ENCODE peak calls at places on chromosomes 6 and 20, in six cellular contexts. E, O, K, A, H and C are unnamed samples.
A peak's percentile ranks its signal among the peaks of the same experiment; 100 is the strongest.

GRCh38 chr6:83151114-83151513 is 42.0 kb downstream of the PGM3 start:
- DNase-seq in K (no peak), H (peak; percentile 86), A (no peak), O (no peak), E (no peak), C (no peak)

GRCh38 chr6:74551896-74552295 is 654.0 kb downstream of the COL12A1 start:
- DNase-seq in H (peak; percentile 71), E (no peak), O (no peak), K (peak; percentile 76), A (no peak), C (peak; percentile 19)

GRCh38 chr20:10314198-10314597 is 95.6 kb downstream of the SNAP25 start:
- DNase-seq in E (no peak), O (no peak), A (no peak), K (no peak), H (peak; percentile 79), C (peak; percentile 76)

GRCh38 chr6:4864534-4864933 is 88.3 kb downstream of the CDYL start:
- DNase-seq in E (no peak), H (no peak), A (no peak), O (no peak), K (no peak), C (no peak)

GRCh38 chr6:93580441-93580840 is 161.1 kb upstream of the EPHA7 start:
- DNase-seq in H (no peak), O (no peak), E (no peak), A (no peak), K (no peak), C (no peak)

GRCh38 chr6:158591134-158591809 is 31.4 kb downstream of the TMEM181 start:
- DNase-seq in H (no peak), O (no peak), E (no peak), A (no peak), K (no peak), C (no peak)

GRCh38 chr20:1897486-1897885 is 2.3 kb downstream of the SIRPA start:
- DNase-seq in K (no peak), O (no peak), H (no peak), E (peak; percentile 73), A (peak; percentile 72), C (peak; percentile 38)

GRCh38 chr20:8790442-8791074 is 278.3 kb upstream of the PLCB4 start:
- DNase-seq in K (peak; percentile 53), A (no peak), H (peak; percentile 60), E (no peak), O (peak; percentile 15), C (peak; percentile 74)

GRCh38 chr20:40880063-40880715 is 148.4 kb upstream of the TOP1 start:
- DNase-seq in H (no peak), K (no peak), O (no peak), A (no peak), E (no peak), C (no peak)

GRCh38 chr6:97702226-97702625 is 419.2 kb upstream of the MMS22L start:
- DNase-seq in K (peak; percentile 13), H (no peak), A (no peak), E (no peak), O (no peak), C (no peak)

GRCh38 chr6:49269190-49269589 is 193.9 kb downstream of the MMUT start:
- DNase-seq in O (no peak), E (no peak), H (peak; percentile 2), K (no peak), A (no peak), C (peak; percentile 32)

GRCh38 chr20:5364136-5364821 is 47.5 kb upstream of the PROKR2 start:
- DNase-seq in K (no peak), E (no peak), A (no peak), H (no peak), O (no peak), C (no peak)

GRCh38 chr6:12010635-12011275 is 1.4 kb upstream of the HIVEP1 start:
- DNase-seq in O (peak; percentile 33), H (no peak), E (peak; percentile 85), A (peak; percentile 89), K (no peak), C (peak; percentile 53)

GRCh38 chr6:12012566-12013367 is 655 bp downstream of the HIVEP1 start:
- DNase-seq in K (peak; percentile 81), H (peak; percentile 95), E (peak; percentile 88), A (peak; percentile 84), O (peak; percentile 50), C (peak; percentile 94)

GRCh38 chr6:12009904-12010634 is 2.0 kb upstream of the HIVEP1 start:
- DNase-seq in E (no peak), A (no peak), O (no peak), K (peak; percentile 75), H (peak; percentile 59), C (peak; percentile 82)

GRCh38 chr6:12012231-12012565 is at the start of gene HIVEP1:
- DNase-seq in A (peak; percentile 71), O (no peak), H (no peak), E (no peak), K (peak; percentile 15), C (no peak)

DNA sequence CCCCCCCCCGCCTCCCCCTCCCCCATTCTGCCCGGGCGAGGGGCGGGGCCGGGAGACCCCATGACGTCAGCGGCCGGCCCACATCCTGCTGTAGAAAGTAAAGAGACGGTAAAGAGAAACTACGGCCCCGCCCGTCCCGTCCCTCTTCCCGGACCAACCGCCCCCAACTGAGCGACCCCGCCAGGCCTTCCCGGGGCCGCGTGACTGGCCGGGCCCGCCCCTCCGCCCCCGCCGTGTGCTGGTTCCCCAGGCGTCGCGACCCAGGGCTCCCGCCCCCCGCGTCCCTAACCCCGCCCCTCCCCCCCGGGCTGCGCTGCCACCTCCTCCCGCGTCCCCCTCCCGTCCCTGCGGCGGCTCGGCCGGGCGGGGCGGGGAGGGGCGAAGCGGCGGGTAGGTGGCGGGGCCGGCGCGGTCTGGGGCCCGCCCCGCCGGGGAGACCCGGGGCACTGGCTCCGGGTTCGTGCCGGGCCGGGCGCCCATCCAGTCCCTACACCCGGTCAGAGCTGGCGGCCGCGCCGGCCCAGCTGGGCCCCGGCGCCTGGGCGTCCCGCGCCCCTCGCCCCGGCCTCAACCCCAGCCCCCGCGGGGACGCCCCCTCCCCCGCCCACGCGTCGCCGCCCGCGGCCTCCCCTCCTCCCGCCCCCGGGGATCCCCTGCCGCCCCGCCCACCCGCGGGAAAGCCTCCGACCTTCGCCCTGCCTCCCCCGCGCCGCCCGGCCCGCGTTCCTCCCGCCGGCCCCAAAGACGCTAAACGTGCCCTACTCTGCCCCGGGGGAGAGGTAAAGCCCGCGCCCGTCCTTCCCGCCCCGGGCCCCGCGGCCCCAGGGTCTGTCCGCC is 618 bp upstream of the HIVEP1 start:
- DNase-seq in K (peak; percentile 98), H (peak; percentile 96), A (peak; percentile 99), O (peak; percentile 75), E (peak; percentile 99), C (peak; percentile 97)
- H3K4me3 ChIP-seq in K (peak overlapping the region; percentile 82), H (peak overlapping the region; percentile 76), A (peak overlapping the region; percentile 86), O (peak overlapping the region; percentile 84), E (peak overlapping the region; percentile 91), C (peak overlapping the region; percentile 88)

GRCh38 chr6:155327326-155328073 is 13.2 kb upstream of the TFB1M start:
- DNase-seq in E (peak; percentile 67), H (peak; percentile 78), O (peak; percentile 4), A (peak; percentile 68), K (peak; percentile 74), C (peak; percentile 88)
- TF ChIP-seq CTCF in E (peak; percentile 92), H (peak; percentile 91), O (peak; percentile 80), A (peak; percentile 72), K (peak; percentile 78), C (peak; percentile 62)

DNA sequence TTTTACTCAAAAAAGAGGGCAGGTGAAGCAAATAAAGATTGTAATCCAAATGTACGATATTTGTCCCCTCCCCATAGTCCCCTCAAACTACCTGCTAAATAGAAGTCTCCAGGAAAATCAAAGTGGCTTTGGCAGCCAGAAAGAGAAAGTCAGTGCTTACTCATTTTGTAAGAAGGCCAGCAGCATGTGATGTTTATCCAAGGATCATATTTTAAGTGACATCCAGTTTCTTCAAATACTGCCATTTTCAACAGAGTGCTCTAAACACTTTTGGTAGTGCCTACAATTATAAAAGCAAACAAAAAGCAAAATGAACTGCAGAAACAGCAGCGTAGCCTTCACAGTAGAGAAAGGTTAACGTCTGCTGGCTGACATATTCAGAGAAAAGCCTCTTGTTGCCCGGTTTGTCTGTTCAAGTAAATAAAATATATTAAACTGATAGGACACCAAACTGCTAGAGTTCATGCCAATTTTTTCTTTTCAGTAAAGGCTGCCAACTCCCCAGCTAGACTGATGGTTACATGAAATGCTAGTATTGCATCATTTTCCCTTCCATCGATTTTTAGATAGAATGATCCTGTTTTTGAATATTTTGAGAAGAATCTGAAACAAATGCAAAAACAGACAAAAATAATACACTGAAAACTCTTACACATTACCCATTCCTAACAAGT is 705.7 kb upstream of the SLC35B3 start:
- DNase-seq in E (no peak), A (no peak), K (peak; percentile 47), O (no peak), H (peak; percentile 58), C (peak; percentile 62)
- H3K4me3 ChIP-seq in E (no peak overlapping the region), A (no peak overlapping the region), K (peak overlapping the region; percentile 19), O (no peak overlapping the region), H (no peak overlapping the region), C (no peak overlapping the region)

GRCh38 chr6:19812512-19813119 is 24.6 kb upstream of the ID4 start:
- DNase-seq in O (peak; percentile 26), E (no peak), H (peak; percentile 61), K (peak; percentile 72), A (no peak), C (peak; percentile 83)
- TF ChIP-seq CTCF in O (peak; percentile 58), E (peak; percentile 65), H (peak; percentile 67), K (peak; percentile 75), A (peak; percentile 46), C (peak; percentile 80)

DNA sequence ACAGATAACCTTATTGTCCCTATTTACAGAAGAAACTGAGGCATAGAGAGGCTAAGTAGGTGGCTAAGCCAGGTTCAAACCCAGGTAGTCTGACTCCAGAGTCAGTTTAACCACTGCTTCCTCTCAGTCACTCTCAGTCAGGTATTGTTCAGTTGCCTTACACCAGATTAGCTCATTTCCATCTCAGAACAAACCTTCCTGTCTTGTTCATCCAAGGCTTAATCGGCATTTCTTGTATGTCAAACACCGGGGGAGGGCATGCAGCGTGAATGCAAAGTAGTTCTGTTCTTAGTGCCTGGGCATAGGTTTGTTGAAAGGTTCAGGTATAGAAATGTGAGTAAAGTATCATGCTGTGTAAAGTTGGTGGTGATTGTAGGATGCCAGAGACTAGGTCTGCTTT is 51.7 kb downstream of the CTNNBL1 start:
- DNase-seq in O (no peak), E (no peak), A (no peak), K (no peak), H (no peak), C (no peak)
- H3K4me3 ChIP-seq in O (no peak overlapping the region), E (no peak overlapping the region), A (no peak overlapping the region), K (no peak overlapping the region), H (no peak overlapping the region), C (no peak overlapping the region)